ENCODE peak calls at places on chromosomes 12 and 14, in six cellular contexts. One of them, this sample, is unnamed. For H3K27me3, the result is how much of the 10 kb centered on the place peaks cover.

GRCh38 chr14:23076785-23077408 is 18.0 kb downstream of the ACIN1 start:
- DNase-seq in neural progenitor cell: peak
- DNase-seq in body of pancreas: no peak
- DNase-seq in left ventricle myocardium inferior: no peak
- DNase-seq in tibial nerve: peak
- DNase-seq in AG04450: no peak
- DNase-seq in this sample: peak

GRCh38 chr12:113467514-113468364 is 3.9 kb downstream of the LHX5 start:
- DNase-seq in neural progenitor cell: peak
- DNase-seq in body of pancreas: no peak
- DNase-seq in left ventricle myocardium inferior: no peak
- DNase-seq in tibial nerve: no peak
- DNase-seq in AG04450: no peak
- DNase-seq in this sample: peak

GRCh38 chr14:96584907-96585671 is 82.9 kb downstream of the PAPOLA start:
- DNase-seq in neural progenitor cell: no peak
- DNase-seq in body of pancreas: no peak
- DNase-seq in left ventricle myocardium inferior: no peak
- DNase-seq in tibial nerve: no peak
- DNase-seq in AG04450: no peak
- DNase-seq in this sample: peak

GRCh38 chr12:121893901-121894540 is 5.4 kb downstream of the PSMD9 start:
- DNase-seq in neural progenitor cell: no peak
- DNase-seq in body of pancreas: peak
- DNase-seq in left ventricle myocardium inferior: no peak
- DNase-seq in tibial nerve: no peak
- DNase-seq in AG04450: peak
- DNase-seq in this sample: peak

GRCh38 chr12:57454566-57455373 is at the start of gene INHBE:
- DNase-seq in neural progenitor cell: peak
- DNase-seq in body of pancreas: no peak
- DNase-seq in left ventricle myocardium inferior: no peak
- DNase-seq in tibial nerve: no peak
- DNase-seq in AG04450: peak
- DNase-seq in this sample: peak

GRCh38 chr12:124833693-124834122 is 30.0 kb downstream of the SCARB1 start:
- DNase-seq in neural progenitor cell: peak
- DNase-seq in body of pancreas: no peak
- DNase-seq in left ventricle myocardium inferior: peak
- DNase-seq in tibial nerve: no peak
- DNase-seq in AG04450: no peak
- DNase-seq in this sample: peak

GRCh38 chr12:27657296-27657695 is 39.0 kb upstream of the REP15 start:
- DNase-seq in neural progenitor cell: no peak
- DNase-seq in body of pancreas: no peak
- DNase-seq in left ventricle myocardium inferior: no peak
- DNase-seq in tibial nerve: no peak
- DNase-seq in AG04450: no peak
- DNase-seq in this sample: no peak

GRCh38 chr12:123100882-123101281 is 50.0 kb downstream of the PITPNM2 start:
- DNase-seq in neural progenitor cell: no peak
- DNase-seq in body of pancreas: no peak
- DNase-seq in left ventricle myocardium inferior: no peak
- DNase-seq in tibial nerve: no peak
- DNase-seq in AG04450: no peak
- DNase-seq in this sample: no peak

GRCh38 chr12:16385779-16386646 is 38.6 kb downstream of the MGST1 start:
- DNase-seq in neural progenitor cell: peak
- DNase-seq in body of pancreas: peak
- DNase-seq in left ventricle myocardium inferior: no peak
- DNase-seq in tibial nerve: peak
- DNase-seq in AG04450: peak
- DNase-seq in this sample: peak

GRCh38 chr14:100690672-100691071 is 36.0 kb upstream of the DLK1 start:
- DNase-seq in neural progenitor cell: no peak
- DNase-seq in body of pancreas: no peak
- DNase-seq in left ventricle myocardium inferior: no peak
- DNase-seq in tibial nerve: no peak
- DNase-seq in AG04450: no peak
- DNase-seq in this sample: no peak

GRCh38 chr14:89425931-89426330 is 8.9 kb upstream of the FOXN3 start:
- DNase-seq in neural progenitor cell: no peak
- DNase-seq in body of pancreas: peak
- DNase-seq in left ventricle myocardium inferior: no peak
- DNase-seq in tibial nerve: no peak
- DNase-seq in AG04450: peak
- DNase-seq in this sample: no peak

GRCh38 chr14:94665121-94665520 is 52.9 kb downstream of the SERPINA3 start:
- DNase-seq in neural progenitor cell: no peak
- DNase-seq in body of pancreas: no peak
- DNase-seq in left ventricle myocardium inferior: no peak
- DNase-seq in tibial nerve: peak
- DNase-seq in AG04450: peak
- DNase-seq in this sample: no peak

GRCh38 chr12:120684523-120684932 is 2.4 kb upstream of the MLEC start:
- DNase-seq in neural progenitor cell: no peak
- DNase-seq in body of pancreas: peak
- DNase-seq in left ventricle myocardium inferior: no peak
- DNase-seq in tibial nerve: no peak
- DNase-seq in AG04450: no peak
- DNase-seq in this sample: no peak

GRCh38 chr14:27078176-27078575 is 480.3 kb upstream of the NOVA1 start:
- DNase-seq in neural progenitor cell: no peak
- DNase-seq in body of pancreas: no peak
- DNase-seq in left ventricle myocardium inferior: no peak
- DNase-seq in tibial nerve: no peak
- DNase-seq in AG04450: no peak
- DNase-seq in this sample: no peak

GRCh38 chr14:50828738-50829471 is 2.1 kb downstream of the NIN start:
- DNase-seq in neural progenitor cell: peak
- DNase-seq in body of pancreas: no peak
- DNase-seq in left ventricle myocardium inferior: no peak
- DNase-seq in tibial nerve: no peak
- DNase-seq in AG04450: no peak
- DNase-seq in this sample: no peak

GRCh38 chr14:46769292-46769691 is 117.7 kb upstream of the RPL10L start:
- DNase-seq in neural progenitor cell: no peak
- DNase-seq in body of pancreas: no peak
- DNase-seq in left ventricle myocardium inferior: no peak
- DNase-seq in tibial nerve: no peak
- DNase-seq in AG04450: no peak
- DNase-seq in this sample: no peak

GRCh38 chr12:12872139-12872933 is 19.0 kb upstream of the GPRC5A start:
- DNase-seq in neural progenitor cell: no peak
- DNase-seq in body of pancreas: no peak
- DNase-seq in left ventricle myocardium inferior: no peak
- DNase-seq in tibial nerve: no peak
- DNase-seq in AG04450: no peak
- DNase-seq in this sample: peak

GRCh38 chr12:39752482-39753147 is 133.0 kb upstream of the ABCD2 start:
- DNase-seq in neural progenitor cell: peak
- DNase-seq in body of pancreas: no peak
- DNase-seq in left ventricle myocardium inferior: no peak
- DNase-seq in tibial nerve: no peak
- DNase-seq in AG04450: no peak
- DNase-seq in this sample: peak

GRCh38 chr14:58979325-58979724 is 209.1 kb upstream of the DAAM1 start:
- DNase-seq in neural progenitor cell: no peak
- DNase-seq in body of pancreas: no peak
- DNase-seq in left ventricle myocardium inferior: peak
- DNase-seq in tibial nerve: no peak
- DNase-seq in AG04450: no peak
- DNase-seq in this sample: no peak

GRCh38 chr14:54722791-54723432 is 156.0 kb downstream of the SAMD4A start:
- DNase-seq in neural progenitor cell: peak
- DNase-seq in body of pancreas: no peak
- DNase-seq in left ventricle myocardium inferior: no peak
- DNase-seq in tibial nerve: no peak
- DNase-seq in AG04450: no peak
- DNase-seq in this sample: peak

GRCh38 chr12:48816148-48816854 is 2.0 kb upstream of the CACNB3 start:
- DNase-seq in neural progenitor cell: no peak
- DNase-seq in body of pancreas: no peak
- DNase-seq in left ventricle myocardium inferior: no peak
- DNase-seq in tibial nerve: no peak
- DNase-seq in AG04450: no peak
- DNase-seq in this sample: no peak
- H3K27me3 ChIP-seq in neural progenitor cell: under half
- H3K27me3 ChIP-seq in body of pancreas: under half
- H3K27me3 ChIP-seq in left ventricle myocardium inferior: under half
- H3K27me3 ChIP-seq in tibial nerve: under half
- H3K27me3 ChIP-seq in AG04450: under half
- H3K27me3 ChIP-seq in this sample: half or more

GRCh38 chr14:76376001-76376404 is at the start of gene ESRRB:
- DNase-seq in neural progenitor cell: peak
- DNase-seq in body of pancreas: peak
- DNase-seq in left ventricle myocardium inferior: no peak
- DNase-seq in tibial nerve: no peak
- DNase-seq in AG04450: no peak
- DNase-seq in this sample: peak
- H3K27me3 ChIP-seq in neural progenitor cell: half or more
- H3K27me3 ChIP-seq in body of pancreas: under half
- H3K27me3 ChIP-seq in left ventricle myocardium inferior: half or more
- H3K27me3 ChIP-seq in tibial nerve: half or more
- H3K27me3 ChIP-seq in AG04450: half or more
- H3K27me3 ChIP-seq in this sample: half or more

DNA sequence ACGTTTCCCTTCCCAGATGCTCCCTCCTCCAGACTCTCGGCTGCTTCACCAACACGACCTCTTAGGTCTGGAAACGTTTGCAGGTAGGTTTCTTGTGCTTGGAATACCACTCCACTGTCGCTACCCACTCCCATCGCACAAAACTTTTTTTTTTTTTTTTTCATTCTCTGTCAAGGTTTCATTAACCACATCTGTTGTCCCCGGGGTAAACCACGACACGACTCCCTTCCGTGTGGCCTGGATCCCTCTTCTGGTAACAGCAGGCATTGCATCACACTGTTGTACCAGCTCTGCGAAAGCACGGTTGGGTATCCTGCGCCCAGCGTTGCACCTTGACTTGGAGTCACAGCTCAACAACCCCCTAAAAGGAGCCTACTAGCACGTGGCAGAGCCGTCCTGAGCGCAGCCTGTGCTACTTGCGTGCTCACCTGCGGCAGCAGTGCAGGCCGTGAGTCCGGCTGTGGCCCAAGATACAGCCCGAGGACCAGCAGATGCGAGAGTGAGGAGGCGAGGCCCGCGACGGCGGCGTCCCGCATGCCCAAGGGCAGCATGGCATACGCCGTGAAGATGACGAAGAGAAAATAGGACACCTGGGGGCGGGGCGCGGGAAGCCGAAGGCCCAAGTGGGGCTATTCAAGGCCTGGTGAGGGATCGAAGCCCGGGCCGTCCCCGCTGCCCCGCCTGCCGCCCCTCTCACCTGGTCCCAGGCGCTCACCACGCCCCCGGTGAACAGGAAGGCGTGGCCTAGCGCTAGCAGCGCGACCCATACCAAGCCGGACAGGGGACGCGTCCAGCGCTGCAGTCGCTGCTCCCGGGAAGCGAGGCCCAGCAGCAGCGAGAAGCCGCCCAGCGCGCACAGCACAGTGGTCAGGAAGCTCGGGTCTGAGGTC is 2.5 kb downstream of the ADCY4 start:
- DNase-seq in neural progenitor cell: peak
- DNase-seq in body of pancreas: peak
- DNase-seq in left ventricle myocardium inferior: peak
- DNase-seq in tibial nerve: peak
- DNase-seq in AG04450: no peak
- DNase-seq in this sample: peak
- H3K27me3 ChIP-seq in neural progenitor cell: half or more
- H3K27me3 ChIP-seq in body of pancreas: under half
- H3K27me3 ChIP-seq in left ventricle myocardium inferior: under half
- H3K27me3 ChIP-seq in tibial nerve: under half
- H3K27me3 ChIP-seq in AG04450: under half
- H3K27me3 ChIP-seq in this sample: half or more

GRCh38 chr12:53765891-53766290 is 14.1 kb upstream of the CISTR start:
- DNase-seq in neural progenitor cell: no peak
- DNase-seq in body of pancreas: no peak
- DNase-seq in left ventricle myocardium inferior: no peak
- DNase-seq in tibial nerve: no peak
- DNase-seq in AG04450: no peak
- DNase-seq in this sample: no peak
- H3K27me3 ChIP-seq in neural progenitor cell: half or more
- H3K27me3 ChIP-seq in body of pancreas: under half
- H3K27me3 ChIP-seq in left ventricle myocardium inferior: half or more
- H3K27me3 ChIP-seq in tibial nerve: under half
- H3K27me3 ChIP-seq in AG04450: under half
- H3K27me3 ChIP-seq in this sample: under half

DNA sequence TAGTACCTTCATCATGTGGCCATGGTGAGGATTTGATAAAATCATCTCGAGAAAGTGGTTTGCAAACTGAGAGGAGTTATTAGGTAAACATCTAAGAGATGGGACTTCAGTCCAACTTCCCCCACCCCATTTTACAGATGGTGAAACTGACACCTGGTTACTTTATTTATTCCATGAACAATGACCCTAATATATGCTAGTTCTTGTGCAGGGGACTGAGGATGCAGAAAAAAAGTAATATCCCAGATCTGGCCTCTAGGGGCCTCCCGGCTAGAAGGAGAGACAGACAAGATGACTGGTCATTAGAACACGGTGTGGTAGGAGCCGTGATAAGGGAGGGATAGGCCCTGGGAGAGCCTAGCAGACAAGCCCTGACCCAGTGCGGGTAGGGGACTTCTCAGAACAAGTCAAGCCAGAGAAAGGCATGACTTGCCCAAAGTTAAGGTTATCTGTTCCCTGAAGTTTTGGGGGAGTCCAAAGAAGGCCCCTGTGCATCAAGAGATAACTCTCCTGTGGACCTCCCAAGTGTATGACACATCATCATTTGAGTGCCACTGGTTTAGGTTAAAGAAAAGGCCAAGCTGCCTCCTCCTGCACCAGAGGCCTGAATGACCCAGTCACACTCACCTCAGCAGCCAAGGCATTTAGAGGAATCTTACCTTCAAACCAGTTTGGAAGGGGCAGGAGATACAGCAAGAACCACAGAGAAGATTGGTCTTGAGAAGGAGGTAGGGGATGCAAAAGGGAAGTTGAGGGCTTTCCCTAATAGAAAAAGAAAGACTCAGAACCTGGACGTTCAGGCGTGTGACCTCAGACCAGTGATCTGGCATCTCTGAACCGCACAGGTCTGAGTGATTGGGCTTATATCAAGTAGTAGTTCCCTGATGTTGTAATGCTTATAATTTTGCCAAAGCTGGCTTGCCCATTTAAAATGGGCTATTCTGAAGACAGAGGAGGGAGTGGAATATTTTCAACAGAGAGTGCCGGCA is 1.6 kb downstream of the CMKLR1 start:
- DNase-seq in neural progenitor cell: peak
- DNase-seq in body of pancreas: peak
- DNase-seq in left ventricle myocardium inferior: no peak
- DNase-seq in tibial nerve: peak
- DNase-seq in AG04450: no peak
- DNase-seq in this sample: peak
- H3K27me3 ChIP-seq in neural progenitor cell: under half
- H3K27me3 ChIP-seq in body of pancreas: under half
- H3K27me3 ChIP-seq in left ventricle myocardium inferior: under half
- H3K27me3 ChIP-seq in tibial nerve: under half
- H3K27me3 ChIP-seq in AG04450: under half
- H3K27me3 ChIP-seq in this sample: under half

This sample was measured in H7.